ENCODE peak calls at places on chromosomes 12 and 14, in five cellular contexts. F is effector memory CD4-positive, alpha-beta T cell; R is coronary artery; E is Karpas-422; Q is PC-9. P is an unnamed sample.

GRCh38 chr14:64725360-64725815 is 21.2 kb downstream of the PLEKHG3 start:
- DNase-seq in Q (no peak), R (no peak), F (no peak), E (peak), P (peak)

GRCh38 chr12:123389560-123390351 is 5.8 kb downstream of the KMT5A start:
- DNase-seq in E (peak), R (peak), Q (peak), F (no peak), P (peak)

GRCh38 chr12:105783983-105784947 is 354.5 kb downstream of the NUAK1 start:
- DNase-seq in F (no peak), E (peak), Q (no peak), R (no peak), P (no peak)

GRCh38 chr12:114926341-114926740 is 242.4 kb upstream of the TBX3 start:
- DNase-seq in E (no peak), R (no peak), Q (no peak), F (no peak), P (no peak)

GRCh38 chr12:91704446-91704845 is 441.2 kb downstream of the BTG1 start:
- DNase-seq in Q (no peak), E (no peak), F (no peak), R (no peak), P (no peak)

GRCh38 chr14:64645220-64645891 is 58.9 kb upstream of the PLEKHG3 start:
- DNase-seq in F (no peak), Q (no peak), R (no peak), E (no peak), P (no peak)

GRCh38 chr12:218728-219590 is 5.0 kb upstream of the SLC6A12 start:
- DNase-seq in Q (no peak), R (no peak), E (no peak), F (no peak), P (no peak)

GRCh38 chr14:93008381-93008780 is 85.4 kb downstream of the CHGA start:
- DNase-seq in R (no peak), Q (no peak), F (no peak), E (no peak), P (peak)

GRCh38 chr14:65927871-65928270 is 515.3 kb downstream of the FUT8 start:
- DNase-seq in Q (no peak), R (no peak), E (no peak), F (peak), P (no peak)

GRCh38 chr12:67091204-67091603 is 178.0 kb upstream of the CAND1 start:
- DNase-seq in E (no peak), R (no peak), Q (no peak), F (no peak), P (no peak)

GRCh38 chr14:24062216-24062980 is 9.0 kb upstream of the CPNE6 start:
- DNase-seq in F (no peak), E (no peak), R (no peak), Q (no peak), P (peak)

GRCh38 chr14:74611672-74612345 is at the start of gene LTBP2:
- DNase-seq in F (no peak), E (no peak), Q (no peak), R (no peak), P (no peak)

GRCh38 chr12:45973526-45973925 is 16.8 kb downstream of the SCAF11 start:
- DNase-seq in Q (no peak), R (no peak), F (no peak), E (no peak), P (no peak)
- H3K4me3 ChIP-seq in Q (no peak), R (no peak), F (no peak), E (no peak), P (no peak)

GRCh38 chr14:26598081-26598671 is 343 bp upstream of the NOVA1 start:
- DNase-seq in Q (peak), E (no peak), F (no peak), R (peak), P (peak)
- H3K27ac ChIP-seq in Q (no peak), E (no peak), F (no peak), R (peak), P (peak)

GRCh38 chr14:104967144-104967413 is 11.1 kb downstream of the AHNAK2 start:
- DNase-seq in R (no peak), F (no peak), E (no peak), Q (no peak), P (peak)

GRCh38 chr14:104968541-104969401 is 9.4 kb downstream of the AHNAK2 start:
- DNase-seq in F (no peak), Q (no peak), R (no peak), E (peak), P (no peak)

GRCh38 chr14:104966261-104967143 is 11.7 kb downstream of the AHNAK2 start:
- DNase-seq in Q (no peak), E (no peak), F (no peak), R (no peak), P (peak)

GRCh38 chr14:104967414-104968152 is 10.6 kb downstream of the AHNAK2 start:
- DNase-seq in E (peak), Q (no peak), R (no peak), F (no peak), P (peak)

GRCh38 chr14:104968153-104968527 is 10.0 kb downstream of the AHNAK2 start:
- DNase-seq in Q (no peak), R (no peak), E (no peak), F (no peak), P (peak)
- H3K4me3 ChIP-seq in Q (no peak), R (peak), E (peak), F (no peak), P (peak)

GRCh38 chr12:89884917-89885316 is 176.3 kb upstream of the ATP2B1 start:
- DNase-seq in R (no peak), F (no peak), Q (no peak), E (peak), P (no peak)

GRCh38 chr12:89892426-89892825 is 183.8 kb upstream of the ATP2B1 start:
- DNase-seq in Q (no peak), E (no peak), R (no peak), F (no peak), P (no peak)

GRCh38 chr12:89890191-89890590 is 181.6 kb upstream of the ATP2B1 start:
- DNase-seq in R (no peak), Q (no peak), F (no peak), E (no peak), P (no peak)

GRCh38 chr12:89891933-89892332 is 183.3 kb upstream of the ATP2B1 start:
- DNase-seq in E (no peak), R (no peak), Q (no peak), F (no peak), P (no peak)

DNA sequence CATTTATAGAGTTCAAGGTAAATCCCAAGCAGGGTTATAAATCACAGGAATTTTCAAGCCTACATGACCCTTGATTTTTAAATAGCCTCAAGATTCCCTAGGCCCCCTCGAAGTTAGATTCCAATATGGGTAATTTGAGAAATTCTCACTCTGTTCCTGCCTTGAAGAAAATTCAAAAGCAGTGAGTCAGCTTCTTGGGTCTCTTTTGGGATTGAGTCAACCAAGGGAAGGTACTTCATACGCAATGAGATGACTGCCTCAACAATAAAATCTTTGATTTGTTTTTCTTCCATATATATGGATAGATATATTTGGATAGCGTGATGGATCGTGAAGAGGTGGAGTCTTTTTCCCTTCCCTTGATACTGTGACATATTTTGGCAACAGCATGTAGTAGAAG is 180.4 kb upstream of the ATP2B1 start:
- DNase-seq in Q (no peak), E (no peak), R (no peak), F (no peak), P (no peak)
- H3K27ac ChIP-seq in Q (no peak), E (no peak), R (no peak), F (no peak), P (no peak)

GRCh38 chr12:110725267-110725666 is 17.4 kb downstream of the PPP1CC start:
- DNase-seq in E (no peak), R (no peak), Q (no peak), F (no peak), P (no peak)

GRCh38 chr12:110726708-110727369 is 15.9 kb downstream of the PPP1CC start:
- DNase-seq in Q (no peak), R (no peak), F (no peak), E (no peak), P (no peak)

GRCh38 chr12:110728628-110729027 is 14.1 kb downstream of the PPP1CC start:
- DNase-seq in F (no peak), Q (no peak), E (no peak), R (no peak), P (no peak)

GRCh38 chr12:110721570-110721969 is 21.1 kb downstream of the PPP1CC start:
- DNase-seq in Q (no peak), R (no peak), E (no peak), F (no peak), P (no peak)

GRCh38 chr12:110726018-110726417 is 16.7 kb downstream of the PPP1CC start:
- DNase-seq in Q (no peak), F (no peak), R (no peak), E (no peak), P (no peak)
- H3K4me3 ChIP-seq in Q (no peak), F (no peak), R (no peak), E (no peak), P (no peak)

DNA sequence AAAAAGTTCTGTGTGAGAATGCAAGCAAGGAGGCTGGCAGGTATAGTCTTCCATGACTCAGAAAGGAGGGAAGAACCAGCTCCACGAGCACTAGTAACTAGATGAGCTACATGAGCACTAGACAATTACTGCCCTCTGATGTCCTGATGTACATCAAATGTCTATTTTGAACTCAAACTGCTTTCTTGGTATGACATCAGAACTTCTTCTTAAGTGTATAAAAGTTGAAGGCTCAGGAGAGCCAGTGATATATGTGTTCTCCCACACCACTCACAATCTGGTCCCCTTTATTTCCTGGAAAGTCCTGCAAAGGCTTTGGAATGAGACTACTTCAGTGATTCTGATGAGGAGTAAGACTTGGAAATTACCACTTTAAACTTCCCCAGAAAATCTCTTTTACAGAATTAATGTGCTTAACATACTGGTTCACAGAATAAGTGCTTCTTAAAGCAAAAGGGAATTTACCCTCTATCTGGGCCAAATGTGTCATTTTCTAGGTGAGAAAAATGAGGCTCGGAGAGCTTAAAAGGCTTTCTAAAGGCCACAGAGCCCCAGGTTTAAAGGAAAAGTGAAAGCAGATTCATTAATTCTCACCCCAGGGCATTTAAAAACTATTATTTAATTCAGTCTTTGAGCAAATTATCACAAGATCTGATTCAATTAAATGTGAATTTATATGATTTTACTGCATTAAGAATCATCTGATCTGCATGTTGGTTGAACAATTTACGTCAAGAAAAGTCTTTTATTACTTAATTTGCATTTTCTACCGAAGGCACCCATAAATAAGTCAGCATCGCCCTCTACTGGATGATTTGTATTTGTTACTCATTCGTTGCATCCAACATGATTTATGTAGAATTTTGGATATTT is 18.8 kb upstream of the DHRS7 start:
- DNase-seq in F (peak), R (no peak), E (peak), Q (peak), P (no peak)
- H3K27ac ChIP-seq in F (peak), R (peak), E (peak), Q (peak), P (no peak)

GRCh38 chr12:61029516-61029915 is 1230.7 kb upstream of the USP15 start:
- DNase-seq in E (no peak), Q (no peak), R (no peak), F (no peak), P (no peak)
- H3K4me3 ChIP-seq in E (no peak), Q (no peak), R (no peak), F (no peak), P (no peak)